ENCODE peak calls at places on chromosomes 12 and 14, in seven cellular contexts. H is A549, W is PC-3, C is coronary artery, L is lower lobe of right lung, S is SJCRH30, Q is dorsolateral prefrontal cortex. A is an unnamed sample.

GRCh38 chr12:67740706-67741105 is 92.2 kb downstream of the DYRK2 start:
- DNase-seq in H (no peak), W (no peak), S (no peak), Q (no peak), C (no peak), L (no peak), A (no peak)

GRCh38 chr12:85779768-85780167 is 56.4 kb downstream of the RASSF9 start:
- DNase-seq in H (peak), Q (no peak), W (peak), L (no peak), S (peak), C (no peak), A (no peak)

GRCh38 chr14:49972199-49972671 is 79.4 kb downstream of the ARF6 start:
- DNase-seq in L (no peak), Q (no peak), H (peak), S (no peak), W (peak), C (no peak), A (peak)

GRCh38 chr12:27015730-27016076 is 1.5 kb upstream of the TM7SF3 start:
- DNase-seq in L (no peak), S (peak), Q (no peak), C (no peak), W (peak), H (peak), A (no peak)

GRCh38 chr14:103382375-103382774 is 2.8 kb upstream of the MARK3 start:
- DNase-seq in C (no peak), W (no peak), S (no peak), H (peak), L (no peak), Q (no peak), A (peak)

GRCh38 chr12:74820324-74820723 is 282.7 kb downstream of the ATXN7L3B start:
- DNase-seq in H (peak), C (no peak), S (no peak), W (no peak), Q (no peak), L (no peak), A (no peak)

GRCh38 chr12:113000433-113000832 is 22.1 kb downstream of the OAS2 start:
- DNase-seq in Q (no peak), H (no peak), C (no peak), S (no peak), L (no peak), W (no peak), A (no peak)

GRCh38 chr14:30620178-30620577 is 1.9 kb upstream of the SCFD1 start:
- DNase-seq in Q (no peak), S (no peak), C (no peak), W (peak), H (peak), L (no peak), A (no peak)

GRCh38 chr14:101465795-101466448 is 95.4 kb upstream of the DIO3 start:
- DNase-seq in W (no peak), C (peak), S (no peak), Q (no peak), H (no peak), L (no peak), A (no peak)

GRCh38 chr12:52086366-52086765 is 6.9 kb downstream of the SMIM41 start:
- DNase-seq in H (no peak), C (no peak), W (no peak), S (no peak), L (no peak), Q (no peak), A (no peak)

GRCh38 chr12:685388-685787 is 22.1 kb upstream of the NINJ2 start:
- DNase-seq in Q (no peak), H (peak), S (peak), W (no peak), L (no peak), C (no peak), A (peak)

GRCh38 chr12:44225128-44225527 is 389.2 kb downstream of the TMEM117 start:
- DNase-seq in W (no peak), Q (no peak), C (no peak), S (no peak), L (no peak), H (no peak), A (no peak)

GRCh38 chr12:30138483-30138882 is 354.7 kb upstream of the TMTC1 start:
- DNase-seq in C (no peak), Q (no peak), H (no peak), L (no peak), S (no peak), W (no peak), A (no peak)

GRCh38 chr12:68667896-68668295 is 18.9 kb upstream of the NUP107 start:
- DNase-seq in H (no peak), W (no peak), C (no peak), S (no peak), Q (no peak), L (no peak), A (no peak)

GRCh38 chr12:77923882-77924281 is 93.2 kb downstream of the NAV3 start:
- DNase-seq in C (no peak), S (no peak), Q (no peak), L (no peak), H (no peak), W (no peak), A (no peak)

DNA sequence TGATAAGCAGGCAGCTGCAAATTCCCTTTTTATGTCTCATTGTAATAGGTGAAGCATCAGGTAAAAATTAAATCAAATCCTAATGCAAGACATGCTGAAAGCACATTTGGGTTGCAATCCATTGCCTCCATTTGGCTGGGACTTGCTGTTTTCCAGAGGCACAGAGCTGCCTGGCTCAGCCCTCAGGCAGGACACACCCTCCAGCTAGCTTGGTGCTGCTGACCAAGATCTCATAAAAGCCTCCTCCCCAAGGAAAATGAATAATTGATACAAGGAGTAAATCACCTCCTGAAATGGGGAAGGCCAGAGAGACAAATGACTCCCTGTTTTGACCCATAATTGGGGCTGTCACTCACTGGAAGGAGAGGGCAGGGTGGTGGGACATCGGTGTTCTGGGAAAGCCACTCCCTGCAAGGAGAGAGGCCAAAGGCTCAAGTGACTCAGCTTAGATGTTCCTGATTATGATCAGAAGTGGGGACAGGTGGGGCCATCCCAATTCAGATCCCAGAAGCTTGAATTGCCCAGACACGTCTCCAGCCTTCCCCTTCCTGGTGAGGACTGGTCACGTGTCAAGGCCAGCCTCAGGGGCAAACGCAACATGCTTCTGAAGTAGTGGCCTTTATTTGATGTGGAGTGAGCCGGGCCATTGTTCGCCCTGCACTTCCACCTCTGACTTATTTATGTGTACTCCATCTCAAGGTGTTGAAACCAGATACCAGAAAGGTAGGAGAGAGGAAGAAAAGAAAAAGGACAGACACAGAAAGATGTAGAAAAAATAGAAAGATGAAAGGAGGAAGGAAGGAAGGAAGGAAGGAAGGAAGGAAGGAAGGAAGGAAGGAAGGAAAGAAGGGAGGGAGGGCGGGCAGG is 773.7 kb downstream of the BCL11B start:
- DNase-seq in H (no peak), W (no peak), L (no peak), C (no peak), Q (no peak), S (no peak), A (peak)
- H3K27ac ChIP-seq in H (no peak), W (no peak), L (no peak), C (no peak), Q (no peak), S (no peak), A (peak)

GRCh38 chr14:51628230-51628629 is 23.5 kb upstream of the FRMD6 start:
- DNase-seq in W (no peak), Q (no peak), C (no peak), S (no peak), L (no peak), H (no peak), A (no peak)

GRCh38 chr14:51625170-51625569 is 26.5 kb upstream of the FRMD6 start:
- DNase-seq in L (no peak), S (no peak), C (no peak), H (no peak), Q (no peak), W (no peak), A (no peak)

GRCh38 chr14:51626788-51627187 is 24.9 kb upstream of the FRMD6 start:
- DNase-seq in C (no peak), W (no peak), Q (no peak), L (no peak), H (no peak), S (no peak), A (no peak)

GRCh38 chr14:51626185-51626584 is 25.5 kb upstream of the FRMD6 start:
- DNase-seq in L (no peak), W (no peak), S (no peak), H (no peak), C (no peak), Q (no peak), A (no peak)

DNA sequence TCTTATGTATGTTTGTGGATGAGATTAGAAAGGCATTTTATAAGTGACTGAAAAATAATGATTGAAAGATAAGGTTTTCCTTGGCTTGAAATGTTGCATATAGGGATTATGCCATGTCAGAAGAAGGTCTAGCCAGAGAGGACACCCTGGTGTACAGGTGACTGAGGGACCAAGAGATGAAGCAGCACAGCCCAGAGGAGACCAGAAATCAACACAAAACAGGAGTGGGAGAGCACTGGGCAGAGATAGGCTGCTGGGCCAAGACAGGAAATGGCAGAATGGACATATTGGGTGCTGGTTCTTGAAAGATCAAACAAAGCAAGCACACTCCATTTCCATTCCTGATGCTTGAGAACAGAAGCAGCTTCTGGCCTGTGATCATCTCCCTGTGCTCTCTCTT is 24.4 kb upstream of the FRMD6 start:
- DNase-seq in Q (no peak), H (no peak), S (no peak), C (no peak), W (no peak), L (no peak), A (no peak)
- H3K27ac ChIP-seq in Q (no peak), H (no peak), S (no peak), C (no peak), W (no peak), L (no peak), A (no peak)

GRCh38 chr14:54109521-54110120 is 153.0 kb upstream of the BMP4 start:
- DNase-seq in C (no peak), S (no peak), Q (no peak), W (no peak), H (no peak), L (no peak), A (no peak)
- H3K27ac ChIP-seq in C (no peak), S (no peak), Q (no peak), W (peak), H (no peak), L (no peak), A (peak)

GRCh38 chr14:59213368-59214315 is 25.2 kb downstream of the DAAM1 start:
- DNase-seq in L (no peak), C (no peak), Q (no peak), H (no peak), S (peak), W (peak), A (no peak)
- H3K27ac ChIP-seq in L (no peak), C (no peak), Q (no peak), H (no peak), S (peak), W (no peak), A (no peak)

GRCh38 chr12:12996235-12996634 is 3.8 kb downstream of the HEBP1 start:
- DNase-seq in C (no peak), L (no peak), S (no peak), W (no peak), H (no peak), Q (no peak), A (no peak)

GRCh38 chr12:12993367-12993766 is 6.7 kb downstream of the HEBP1 start:
- DNase-seq in C (no peak), L (no peak), H (no peak), Q (no peak), W (no peak), S (no peak), A (no peak)

GRCh38 chr12:12995088-12995487 is 5.0 kb downstream of the HEBP1 start:
- DNase-seq in S (no peak), W (no peak), L (no peak), H (no peak), C (no peak), Q (no peak), A (no peak)

GRCh38 chr12:12990700-12991468 is 9.2 kb downstream of the HEBP1 start:
- DNase-seq in H (no peak), L (no peak), Q (no peak), S (no peak), W (no peak), C (no peak), A (no peak)

GRCh38 chr12:12992418-12993175 is 7.5 kb downstream of the HEBP1 start:
- DNase-seq in W (no peak), L (peak), H (peak), C (peak), Q (no peak), S (no peak), A (no peak)
- H3K27ac ChIP-seq in W (no peak), L (peak), H (peak), C (peak), Q (no peak), S (no peak), A (peak)

DNA sequence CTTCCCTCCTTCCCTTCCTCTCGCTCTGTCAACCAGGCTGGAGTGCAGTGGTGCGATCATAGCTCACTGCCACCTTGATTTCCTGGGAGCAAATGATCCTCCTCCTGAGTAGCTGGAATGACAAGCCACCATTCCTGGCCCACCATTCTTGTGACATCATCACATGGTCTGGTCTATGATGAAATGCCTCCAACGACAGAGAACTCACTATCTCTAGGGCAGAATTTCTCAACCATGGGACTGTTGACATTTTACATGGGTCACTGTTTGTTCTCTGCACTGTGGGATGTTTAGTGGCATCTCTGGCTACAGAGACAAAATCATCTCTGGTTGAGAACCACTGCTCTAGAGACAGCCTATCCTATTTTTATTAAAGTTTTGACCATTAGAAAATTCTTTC is 9.7 kb downstream of the VRK1 start:
- DNase-seq in C (no peak), L (no peak), S (no peak), W (no peak), Q (no peak), H (peak), A (no peak)
- H3K27ac ChIP-seq in C (no peak), L (no peak), S (no peak), W (no peak), Q (no peak), H (no peak), A (no peak)

GRCh38 chr12:57459750-57460400 is at the start of gene GLI1:
- DNase-seq in S (peak), H (peak), Q (no peak), W (no peak), C (no peak), L (no peak), A (no peak)

GRCh38 chr12:57462307-57463253 is 3.0 kb downstream of the GLI1 start:
- DNase-seq in L (peak), S (peak), C (peak), H (peak), W (peak), Q (peak), A (peak)

GRCh38 chr12:57461904-57462306 is 2.3 kb downstream of the GLI1 start:
- DNase-seq in C (no peak), H (no peak), W (no peak), Q (no peak), S (no peak), L (no peak), A (no peak)

GRCh38 chr12:57460457-57461325 is 1.1 kb downstream of the GLI1 start:
- DNase-seq in C (no peak), H (peak), Q (no peak), S (peak), L (no peak), W (no peak), A (no peak)

GRCh38 chr12:57461326-57461903 is 1.8 kb downstream of the GLI1 start:
- DNase-seq in S (peak), C (peak), W (peak), H (peak), L (no peak), Q (no peak), A (no peak)
- H3K27ac ChIP-seq in S (peak), C (peak), W (no peak), H (peak), L (peak), Q (no peak), A (peak)

DNA sequence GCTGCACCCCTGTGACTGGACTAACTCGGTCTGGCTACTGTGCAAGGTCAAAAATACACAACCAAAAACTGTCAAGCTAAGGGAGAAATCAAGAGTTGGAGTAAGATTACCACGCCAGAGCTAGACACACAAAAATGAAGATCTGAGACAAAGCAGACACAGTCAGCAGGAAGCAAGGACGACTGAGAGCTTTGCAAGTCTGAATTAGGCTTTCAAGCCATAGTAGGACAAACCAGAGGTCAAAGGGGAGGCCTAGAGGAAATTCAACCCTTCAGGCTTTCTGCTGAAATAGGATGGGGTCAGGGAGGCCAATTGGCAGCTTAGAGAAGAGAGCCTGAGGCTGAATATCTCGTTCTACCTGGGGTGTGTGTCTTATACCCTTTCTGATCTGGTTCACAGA is 117.3 kb downstream of the LLPH start:
- DNase-seq in H (no peak), C (no peak), W (no peak), Q (no peak), L (no peak), S (no peak), A (no peak)
- H3K27ac ChIP-seq in H (no peak), C (no peak), W (no peak), Q (no peak), L (no peak), S (no peak), A (no peak)